ENCODE peak calls at places on chromosomes 16 and 17, in ten cellular contexts. B is colonic mucosa, S is adrenal gland, G is body of pancreas, D is heart left ventricle, C is heart right ventricle, X is Caco-2, Q is cardiac muscle cell, M is hepatocyte, E is lung. Z is an unnamed sample.

GRCh38 chr17:72476575-72476986 is 355.8 kb downstream of the SOX9 start:
- DNase-seq in Q (no peak), B (no peak), E (no peak), X (no peak), C (no peak), G (no peak), S (no peak), M (no peak), D (no peak), Z (no peak)

GRCh38 chr16:58501242-58502131 is 1.5 kb downstream of the NDRG4 start:
- DNase-seq in Q (peak; percentile 79), X (peak; percentile 86), E (no peak), C (no peak), S (peak; percentile 28), G (peak; percentile 72), M (peak; percentile 76), B (no peak), D (peak; percentile 20), Z (peak; percentile 31)

GRCh38 chr17:44314869-44315661 is 6.7 kb downstream of the RUNDC3A start:
- DNase-seq in D (no peak), B (no peak), S (no peak), G (peak; percentile 36), C (no peak), Q (peak; percentile 72), E (no peak), M (peak; percentile 77), X (peak; percentile 73), Z (no peak)

GRCh38 chr17:82089723-82090548 is 8.1 kb downstream of the FASN start:
- DNase-seq in Q (no peak), S (no peak), G (no peak), M (no peak), C (no peak), D (no peak), B (no peak), E (no peak), X (no peak), Z (no peak)

GRCh38 chr16:73058221-73058615 is 10.3 kb upstream of the ZFHX3 start:
- DNase-seq in D (peak; percentile 54), X (peak; percentile 78), E (no peak), G (peak; percentile 59), B (no peak), M (peak; percentile 80), Q (peak; percentile 59), C (peak; percentile 63), S (peak; percentile 53), Z (no peak)

GRCh38 chr17:34620458-34620857 is 41.1 kb downstream of the TMEM132E start:
- DNase-seq in E (no peak), Q (no peak), M (no peak), S (no peak), D (no peak), C (no peak), B (no peak), X (no peak), G (no peak), Z (no peak)

GRCh38 chr16:28880589-28880915 is 2.3 kb downstream of the ATP2A1 start:
- DNase-seq in M (no peak), X (no peak), C (no peak), E (no peak), Q (no peak), G (no peak), S (no peak), D (no peak), B (no peak), Z (no peak)

GRCh38 chr17:39611441-39612112 is 3.9 kb upstream of the NEUROD2 start:
- DNase-seq in C (no peak), E (no peak), B (no peak), X (no peak), G (no peak), D (no peak), Q (no peak), M (no peak), S (no peak), Z (no peak)

GRCh38 chr16:75919664-75920063 is 193.4 kb upstream of the CPHXL start:
- DNase-seq in E (no peak), Q (no peak), X (no peak), C (no peak), B (no peak), S (no peak), M (no peak), D (no peak), G (peak; percentile 42), Z (no peak)

GRCh38 chr17:75864448-75864871 is 9.3 kb upstream of the WBP2 start:
- DNase-seq in S (no peak), E (peak; percentile 69), B (peak; percentile 58), C (peak; percentile 65), Q (no peak), G (no peak), D (peak; percentile 82), M (peak; percentile 81), X (no peak), Z (peak; percentile 51)

GRCh38 chr16:51553314-51553713 is 402.2 kb upstream of the SALL1 start:
- DNase-seq in M (no peak), E (no peak), Q (no peak), B (no peak), S (no peak), C (no peak), G (no peak), D (no peak), X (no peak), Z (no peak)

GRCh38 chr17:13346996-13347762 is 254.6 kb downstream of the HS3ST3A1 start:
- DNase-seq in E (no peak), B (no peak), M (peak; percentile 68), S (peak; percentile 28), C (no peak), X (no peak), Q (no peak), G (no peak), D (no peak), Z (no peak)

GRCh38 chr16:9797306-9797705 is 384.9 kb downstream of the GRIN2A start:
- DNase-seq in M (peak; percentile 67), C (peak; percentile 21), G (no peak), S (no peak), D (peak; percentile 33), B (no peak), E (no peak), Q (no peak), X (no peak), Z (no peak)

GRCh38 chr17:75815399-75815798 is 28.8 kb downstream of the UNC13D start:
- DNase-seq in M (no peak), Q (no peak), C (no peak), E (no peak), D (no peak), S (no peak), G (no peak), X (no peak), B (no peak), Z (no peak)

GRCh38 chr17:57927048-57927723 is 28.0 kb downstream of the CUEDC1 start:
- DNase-seq in Q (no peak), M (no peak), E (no peak), C (no peak), X (no peak), B (peak; percentile 73), D (no peak), G (no peak), S (no peak), Z (peak; percentile 62)
- H3K4me1 ChIP-seq in Q (peaks cover 5% of the 10 kb centered on the region), M (peaks cover 36% of the 10 kb centered on the region), E (peaks cover 16% of the 10 kb centered on the region), C (peaks cover 57% of the 10 kb centered on the region), X (peaks cover 9% of the 10 kb centered on the region), B (peaks cover 6% of the 10 kb centered on the region), D (peaks cover 91% of the 10 kb centered on the region), G (peaks cover 34% of the 10 kb centered on the region), S (peaks cover 44% of the 10 kb centered on the region), Z (peaks cover 23% of the 10 kb centered on the region)

DNA sequence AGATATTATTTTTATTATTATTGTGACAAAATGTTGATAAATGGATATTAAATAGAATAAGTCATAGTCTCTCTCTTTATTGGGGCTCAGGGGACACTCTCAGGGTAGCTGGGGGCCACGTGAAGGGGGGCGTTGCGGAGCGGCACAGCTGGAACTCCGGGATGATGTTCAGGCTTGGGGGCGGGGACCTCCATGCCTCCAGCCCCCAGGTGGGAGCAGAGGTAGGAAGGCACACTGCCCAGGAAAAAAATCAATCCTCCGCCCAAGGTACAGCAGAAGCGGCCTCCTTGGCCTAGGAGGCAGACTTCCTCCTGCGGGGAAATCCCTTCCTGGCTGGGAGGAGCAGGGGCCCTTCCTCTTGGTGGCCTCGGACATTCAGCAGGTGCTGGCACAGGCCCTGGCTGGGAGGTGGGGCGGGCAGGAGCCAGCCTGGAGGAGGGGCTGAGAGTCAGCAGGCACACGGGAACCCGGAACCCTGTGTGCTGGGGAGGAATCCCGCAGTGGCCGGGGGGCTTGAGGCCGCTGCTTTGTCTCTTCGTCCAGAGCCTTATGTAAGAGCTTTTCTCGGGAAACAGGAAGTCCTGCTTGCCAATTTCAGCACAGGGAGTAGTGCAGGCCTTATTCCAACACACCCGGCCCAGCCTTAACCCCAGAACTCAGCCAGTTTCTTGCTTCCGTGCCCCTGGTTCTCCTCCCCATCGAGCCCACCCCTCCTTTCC is 566 bp upstream of the TNFSF13 start:
- DNase-seq in G (peak; percentile 93), X (no peak), M (peak; percentile 81), S (peak; percentile 89), Q (peak; percentile 38), C (peak; percentile 87), B (peak; percentile 94), D (peak; percentile 88), E (peak; percentile 93), Z (peak; percentile 95)
- H3K4me3 ChIP-seq in G (peak overlapping the region; percentile 5), X (no peak overlapping the region), M (no peak overlapping the region), S (peak overlapping the region; percentile 2), Q (no peak overlapping the region), C (peak overlapping the region; percentile 97), B (peak overlapping the region; percentile 43), D (peak overlapping the region; percentile 35), E (no peak overlapping the region), Z (no peak overlapping the region)

GRCh38 chr16:60755907-60756306 is 1280.3 kb downstream of the CDH8 start:
- DNase-seq in G (no peak), M (no peak), D (no peak), X (no peak), S (no peak), Q (peak; percentile 1), B (no peak), C (no peak), E (no peak), Z (no peak)
- H3K4me1 ChIP-seq in G (no peaks in the 10 kb centered on the region), M (no peaks in the 10 kb centered on the region), D (no peaks in the 10 kb centered on the region), X (no peaks in the 10 kb centered on the region), S (no peaks in the 10 kb centered on the region), Q (no peaks in the 10 kb centered on the region), B (no peaks in the 10 kb centered on the region), C (no peaks in the 10 kb centered on the region), E (no peaks in the 10 kb centered on the region), Z (no peaks in the 10 kb centered on the region)

GRCh38 chr16:88744839-88745521 is 38.7 kb downstream of the CTU2 start:
- DNase-seq in E (no peak), D (no peak), X (no peak), M (no peak), Q (no peak), G (no peak), C (no peak), S (no peak), B (no peak), Z (no peak)

GRCh38 chr16:88744520-88744835 is 38.2 kb downstream of the CTU2 start:
- DNase-seq in B (no peak), C (no peak), D (no peak), G (no peak), S (no peak), X (no peak), M (no peak), Q (no peak), E (no peak), Z (no peak)

GRCh38 chr16:88748364-88748763 is 36.7 kb downstream of the PIEZO1 start:
- DNase-seq in M (no peak), E (no peak), C (no peak), S (no peak), D (no peak), B (no peak), G (no peak), Q (no peak), X (no peak), Z (no peak)

GRCh38 chr16:88747588-88748301 is 37.3 kb downstream of the PIEZO1 start:
- DNase-seq in E (no peak), S (no peak), D (no peak), G (peak; percentile 47), C (no peak), B (peak; percentile 63), X (peak; percentile 85), Q (no peak), M (no peak), Z (peak; percentile 81)

GRCh38 chr16:88746511-88746910 is 38.5 kb downstream of the PIEZO1 start:
- DNase-seq in X (no peak), G (no peak), B (no peak), D (no peak), C (no peak), S (no peak), Q (no peak), E (no peak), M (no peak), Z (no peak)
- H3K4me3 ChIP-seq in X (no peak overlapping the region), G (no peak overlapping the region), B (no peak overlapping the region), D (no peak overlapping the region), C (no peak overlapping the region), S (no peak overlapping the region), Q (no peak overlapping the region), E (no peak overlapping the region), M (no peak overlapping the region), Z (no peak overlapping the region)